ENCODE peak calls at places on chromosomes 3 and 15, in four cellular contexts. N, C, Y and Q are unnamed samples.

GRCh38 chr3:136819784-136820640 is 1.1 kb downstream of the SLC35G2 start:
- DNase-seq in Y (peak; percentile 78), C (peak; percentile 29), N (peak; percentile 15), Q (peak; percentile 37)

GRCh38 chr3:163138258-163138657 is 1641.7 kb downstream of the OTOL1 start:
- DNase-seq in C (no peak), Y (no peak), N (no peak), Q (no peak)

GRCh38 chr15:75410196-75410595 is 41.3 kb downstream of the SIN3A start:
- DNase-seq in Y (no peak), N (no peak), C (no peak), Q (no peak)

GRCh38 chr3:100124116-100124767 is 9.9 kb upstream of the FILIP1L start:
- DNase-seq in C (no peak), N (no peak), Y (no peak), Q (no peak)

GRCh38 chr3:45078910-45079522 is 52.9 kb downstream of the CLEC3B start:
- DNase-seq in C (peak; percentile 47), Y (no peak), N (no peak), Q (no peak)

GRCh38 chr15:67415186-67415585 is 105.7 kb upstream of the C15orf61 start:
- DNase-seq in C (no peak), N (no peak), Y (peak; percentile 49), Q (no peak)

GRCh38 chr3:10338164-10338470 is 17.2 kb upstream of the SEC13 start:
- DNase-seq in C (no peak), N (no peak), Y (no peak), Q (no peak)

GRCh38 chr3:141261472-141262171 is 30.0 kb downstream of the PXYLP1 start:
- DNase-seq in Y (no peak), N (no peak), C (no peak), Q (no peak)

GRCh38 chr15:58704155-58704825 is 45.2 kb downstream of the ADAM10 start:
- DNase-seq in Y (no peak), C (no peak), N (no peak), Q (no peak)

GRCh38 chr3:11774296-11774877 is 72.3 kb downstream of the TAMM41 start:
- DNase-seq in Y (peak; percentile 79), C (peak; percentile 45), N (peak; percentile 45), Q (peak; percentile 37)

GRCh38 chr3:144921710-144922109 is 950.1 kb downstream of the DIPK2A start:
- DNase-seq in Y (no peak), N (no peak), C (no peak), Q (no peak)

GRCh38 chr3:46114324-46114988 is 87.2 kb upstream of the XCR1 start:
- DNase-seq in C (no peak), N (no peak), Y (no peak), Q (no peak)

GRCh38 chr15:26910715-26911114 is 43.9 kb downstream of the GABRA5 start:
- DNase-seq in C (no peak), N (no peak), Y (no peak), Q (no peak)

GRCh38 chr15:37261685-37262084 is 161.3 kb upstream of the MEIS2 start:
- DNase-seq in N (no peak), C (no peak), Y (no peak), Q (no peak)

GRCh38 chr15:58066042-58066867 is 744 bp upstream of the ALDH1A2 start:
- DNase-seq in Y (peak; percentile 86), N (no peak), C (peak; percentile 66), Q (peak; percentile 64)

DNA sequence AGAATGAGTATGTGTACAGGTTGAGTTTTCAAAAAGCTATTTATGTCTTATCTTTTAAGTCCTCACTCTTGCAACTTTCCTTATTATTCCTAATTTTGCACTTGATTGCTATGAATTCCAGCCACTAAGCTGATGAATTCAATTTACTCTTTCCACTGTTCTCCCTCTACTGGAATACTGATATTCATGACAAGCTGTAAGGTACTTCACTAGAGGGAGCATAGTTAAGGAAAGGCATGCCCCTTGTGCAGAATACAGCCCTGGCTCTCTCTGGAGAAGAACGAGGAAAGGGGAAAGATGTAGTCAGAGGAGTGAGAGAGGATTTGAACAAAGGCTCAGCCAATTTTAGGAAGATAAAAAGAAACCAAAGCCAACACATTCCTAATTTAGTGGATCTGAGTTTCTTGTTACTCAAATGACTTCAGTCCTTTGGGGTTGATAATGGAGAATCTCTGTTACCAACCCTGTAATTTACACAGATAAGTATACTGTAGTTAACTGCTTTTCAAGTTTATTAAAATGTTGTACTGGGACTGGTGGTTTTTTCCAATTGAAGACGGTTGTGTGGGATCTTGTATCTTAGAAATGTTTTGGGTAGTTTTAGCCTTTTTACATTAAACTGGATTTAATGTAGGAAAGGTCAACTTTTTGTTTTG is 4.0 kb downstream of the SCAANT1 start:
- DNase-seq in N (no peak), C (no peak), Y (peak; percentile 16), Q (no peak)
- TF ChIP-seq CTCF in N (no peak), C (no peak), Y (peak; percentile 30), Q (no peak)

DNA sequence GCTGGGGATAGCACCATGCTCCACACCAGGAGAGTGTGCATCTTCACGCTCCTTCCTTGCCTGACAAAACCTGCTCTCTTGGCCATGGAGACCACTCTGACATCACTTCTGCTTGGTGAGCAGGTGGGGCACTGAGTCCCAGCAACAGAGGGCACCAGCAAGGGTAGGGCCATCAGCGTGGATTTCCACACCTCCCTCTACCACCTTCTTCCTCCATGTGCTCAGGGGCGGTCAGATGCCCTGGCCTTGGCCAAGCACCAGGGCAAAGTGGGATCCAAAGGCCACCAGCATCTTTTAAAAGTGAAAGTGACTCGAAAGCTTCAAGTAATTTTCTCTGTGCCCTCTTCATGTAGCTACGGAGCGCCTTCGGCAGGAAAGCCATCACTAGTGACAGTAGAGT is 58.1 kb downstream of the CHSY1 start:
- DNase-seq in Y (no peak), N (no peak), C (no peak), Q (no peak)
- H3K27ac ChIP-seq in Y (no peak overlapping the region), N (peak overlapping the region; percentile 50), C (peak overlapping the region; percentile 59), Q (no peak overlapping the region)

GRCh38 chr3:120348981-120349818 is at the start of gene LRRC58:
- DNase-seq in Y (peak; percentile 92), N (peak; percentile 79), C (peak; percentile 91), Q (peak; percentile 88)
- TF ChIP-seq CTCF in Y (peak; percentile 44), N (peak; percentile 53), C (no peak), Q (no peak)

DNA sequence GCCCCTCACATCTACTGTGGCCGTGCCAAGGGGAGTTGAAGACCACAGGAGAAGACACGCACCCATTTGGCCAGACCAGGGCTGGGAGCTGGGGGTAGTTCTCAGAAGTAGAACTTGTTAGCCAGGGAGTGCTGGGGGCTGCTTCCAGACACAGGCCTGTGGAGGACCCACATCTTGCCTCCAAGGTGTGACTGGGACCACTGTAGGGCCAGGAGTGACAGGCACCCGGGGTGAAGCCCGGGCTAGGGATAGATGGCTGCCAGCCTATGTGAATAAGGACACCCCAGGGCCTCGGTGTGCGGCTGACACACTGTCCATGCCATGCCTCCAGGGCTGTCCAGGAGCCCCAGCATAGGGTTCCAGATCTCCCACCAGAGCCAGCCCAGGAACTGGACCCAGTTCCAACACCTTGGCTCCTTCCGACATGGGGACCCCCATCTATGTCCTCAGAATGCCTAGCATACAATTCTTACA is 1.8 kb downstream of the ANPEP start:
- DNase-seq in N (no peak), C (no peak), Y (no peak), Q (no peak)
- H3K27ac ChIP-seq in N (no peak overlapping the region), C (peak overlapping the region; percentile 52), Y (no peak overlapping the region), Q (no peak overlapping the region)

DNA sequence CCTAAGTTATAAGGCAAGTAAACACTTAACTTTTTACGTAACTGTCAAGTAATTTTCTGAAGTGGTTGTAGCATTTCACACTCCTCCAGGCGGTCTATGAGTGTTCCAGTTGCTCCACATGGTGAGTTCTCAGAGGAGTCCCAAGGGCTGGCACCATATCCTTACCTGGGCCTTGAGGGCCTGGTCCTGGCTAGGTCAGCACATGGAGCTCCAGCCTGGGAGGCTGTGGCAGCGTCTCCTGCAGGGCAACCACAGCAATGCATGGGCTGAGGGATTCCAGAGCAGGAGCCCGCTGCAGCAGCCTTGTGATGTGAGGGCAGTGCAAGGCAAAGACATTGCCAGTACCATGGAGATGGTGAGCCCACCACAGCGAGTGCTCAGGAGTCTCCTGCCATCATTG is 32.2 kb upstream of the LYZL4 start:
- DNase-seq in N (no peak), C (no peak), Y (peak; percentile 9), Q (peak; percentile 33)
- TF ChIP-seq CTCF in N (no peak), C (no peak), Y (peak; percentile 24), Q (no peak)

DNA sequence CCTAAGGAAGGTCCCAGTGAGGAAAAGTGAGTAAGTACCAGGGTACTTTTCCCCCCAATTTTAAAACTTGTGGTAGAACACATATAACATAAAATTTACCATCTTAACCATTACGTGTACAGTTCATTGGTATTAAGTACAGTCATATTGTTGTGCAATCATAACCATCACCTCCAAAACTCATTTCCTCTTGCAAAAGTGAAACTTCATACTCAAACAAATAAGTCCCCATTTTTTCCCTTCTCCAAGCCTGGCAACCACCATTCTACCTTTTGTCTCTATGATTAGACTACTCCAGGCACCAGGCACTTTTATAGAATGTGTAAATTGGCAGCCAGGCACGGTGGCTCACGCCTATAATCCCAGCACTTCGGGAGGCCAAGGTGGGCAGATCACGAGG is 12.2 kb downstream of the PRC1 start:
- DNase-seq in C (no peak), N (no peak), Y (no peak), Q (no peak)
- H3K27ac ChIP-seq in C (no peak overlapping the region), N (no peak overlapping the region), Y (no peak overlapping the region), Q (no peak overlapping the region)

GRCh38 chr15:63461230-63461629 is 43.2 kb upstream of the USP3 start:
- DNase-seq in N (peak; percentile 45), C (no peak), Y (peak; percentile 71), Q (no peak)
- TF ChIP-seq CTCF in N (peak; percentile 59), C (no peak), Y (peak; percentile 50), Q (no peak)